ENCODE peak calls at places on chromosomes 6 and 20, in nine cellular contexts. S is fibroblast of lung, Y is mammary epithelial cell, J is OCI-LY7, V is neural progenitor cell, N is HCT116, Z is GM23338, W is IMR-90, K is HepG2. H is an unnamed sample.

GRCh38 chr20:34200020-34200419 is 41.2 kb upstream of the ASIP start:
- DNase-seq in N (no peak), Z (no peak), V (no peak), S (no peak), Y (no peak), J (no peak), W (no peak), K (no peak), H (no peak)

GRCh38 chr6:151808331-151809241 is 1.1 kb downstream of the ESR1 start:
- DNase-seq in N (no peak), V (peak), W (no peak), Z (peak), Y (peak), S (no peak), K (no peak), J (no peak), H (peak)

GRCh38 chr6:115058414-115059211 is 715.8 kb upstream of the HS3ST5 start:
- DNase-seq in Z (no peak), V (no peak), S (no peak), J (no peak), K (no peak), Y (no peak), N (no peak), W (no peak), H (peak)

GRCh38 chr6:37222125-37222967 is 35.2 kb upstream of the TBC1D22B start:
- DNase-seq in K (peak), J (peak), N (peak), W (peak), V (peak), S (peak), Y (peak), Z (peak), H (peak)

GRCh38 chr20:49346682-49347081 is 68.8 kb upstream of the ZNFX1 start:
- DNase-seq in N (no peak), J (no peak), W (no peak), Y (no peak), K (no peak), S (no peak), Z (peak), V (no peak), H (no peak)

GRCh38 chr6:31575335-31575901 is at the start of gene TNF:
- DNase-seq in Y (peak), S (no peak), J (peak), V (no peak), K (no peak), W (no peak), Z (no peak), N (no peak), H (no peak)

GRCh38 chr20:7275628-7276237 is 508.2 kb downstream of the BMP2 start:
- DNase-seq in Z (no peak), K (no peak), W (no peak), V (no peak), J (no peak), Y (no peak), N (no peak), S (no peak), H (no peak)

GRCh38 chr6:72080260-72080941 is 194.1 kb downstream of the RIMS1 start:
- DNase-seq in W (no peak), J (no peak), Y (no peak), Z (peak), K (no peak), S (no peak), N (no peak), V (no peak), H (no peak)

GRCh38 chr6:28953039-28953872 is 29.5 kb upstream of the TRIM27 start:
- DNase-seq in W (peak), Y (peak), Z (peak), K (peak), N (peak), V (peak), J (peak), S (peak), H (peak)

GRCh38 chr6:34535199-34535598 is 20.9 kb downstream of the SPDEF start:
- DNase-seq in Z (no peak), S (no peak), N (no peak), J (no peak), W (no peak), K (no peak), V (no peak), Y (no peak), H (no peak)

GRCh38 chr20:60036346-60037119 is 78.3 kb downstream of the CDH26 start:
- DNase-seq in V (no peak), N (no peak), K (no peak), W (no peak), S (no peak), Y (no peak), J (no peak), Z (no peak), H (no peak)

GRCh38 chr6:43911354-43911624 is 141.3 kb downstream of the VEGFA start:
- DNase-seq in Y (no peak), K (no peak), J (no peak), Z (no peak), N (no peak), S (no peak), W (peak), V (no peak), H (no peak)

GRCh38 chr6:140744648-140745320 is 1370.3 kb upstream of the CITED2 start:
- DNase-seq in Y (peak), V (no peak), J (no peak), K (no peak), Z (no peak), S (peak), W (peak), N (no peak), H (peak)

DNA sequence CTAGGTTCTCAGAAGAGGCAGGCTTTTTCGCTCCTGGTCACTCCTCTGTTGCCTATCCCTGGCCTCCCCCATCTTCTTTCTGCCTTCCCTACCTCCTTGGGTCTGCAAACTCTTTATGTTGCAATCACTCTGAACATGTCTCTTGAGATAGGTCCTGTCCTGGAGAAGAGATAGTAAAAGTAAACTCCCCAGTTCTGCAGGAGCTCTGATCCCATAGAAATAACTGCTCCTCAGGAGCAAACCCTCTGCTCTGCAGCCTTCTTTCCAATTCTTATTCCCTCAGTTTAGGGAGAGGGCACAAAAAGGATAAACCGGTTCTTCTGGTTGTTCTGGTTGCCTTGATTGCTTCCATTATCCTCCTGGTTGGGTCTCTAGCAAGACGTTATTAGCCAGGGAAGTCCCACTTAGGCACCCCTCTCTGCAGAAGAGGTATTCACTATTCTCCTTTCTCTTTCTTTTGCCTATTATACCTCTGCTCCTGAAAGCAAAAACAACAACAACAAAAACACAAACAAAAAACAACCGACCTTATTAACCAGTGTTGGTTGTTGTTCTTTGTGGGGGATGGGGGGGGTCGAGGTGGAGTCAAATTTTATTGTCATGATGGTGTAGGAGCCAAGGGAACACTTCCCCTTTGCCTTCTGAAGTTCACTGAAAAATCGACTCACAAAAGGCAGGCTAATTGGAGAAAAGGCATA is 973 bp downstream of the TRIM38 start:
- DNase-seq in S (no peak), N (no peak), Y (peak), K (no peak), W (peak), J (peak), V (no peak), Z (peak), H (no peak)
- H3K4me2 ChIP-seq in S (peak), N (peak), Y (peak), K (peak), W (peak), J (peak), V (no peak), Z (peak), H (peak)

DNA sequence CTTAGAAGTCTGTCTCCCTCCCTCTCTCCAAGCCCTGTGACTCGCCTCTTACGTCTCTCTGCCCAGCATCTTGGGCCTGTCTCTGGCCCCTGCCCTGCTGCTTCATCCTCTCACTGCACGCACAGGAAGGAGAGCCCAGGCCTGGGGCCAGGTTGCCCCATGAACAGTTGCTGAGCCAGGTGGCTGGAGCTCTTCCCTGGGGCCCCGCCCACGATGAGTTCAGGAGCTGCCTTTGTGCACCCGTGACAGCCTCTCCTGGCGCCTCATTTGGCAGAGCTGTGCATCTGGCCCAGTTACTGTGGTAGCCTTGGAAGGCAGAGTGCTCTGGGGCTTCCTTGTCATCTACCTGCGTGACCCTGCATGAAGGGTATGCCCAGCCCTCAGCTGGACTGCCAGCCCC is 44.5 kb downstream of the SLC52A3 start:
- DNase-seq in V (no peak), N (no peak), Z (peak), W (no peak), J (no peak), K (no peak), S (no peak), Y (peak), H (no peak)
- H2AFZ ChIP-seq in V (no peak), N (no peak), Z (no peak), W (no peak), J (no peak), K (no peak), S (no peak), Y (no peak), H (no peak)

GRCh38 chr6:32851025-32851424 is 2.5 kb downstream of the TAP1 start:
- DNase-seq in K (no peak), Y (no peak), S (no peak), V (no peak), W (no peak), N (no peak), J (no peak), Z (no peak), H (no peak)
- H3K4me2 ChIP-seq in K (no peak), Y (no peak), S (no peak), V (no peak), W (no peak), N (no peak), J (peak), Z (no peak), H (no peak)

GRCh38 chr20:20658871-20659415 is 53.5 kb downstream of the RALGAPA2 start:
- DNase-seq in Z (no peak), K (no peak), J (no peak), S (no peak), Y (no peak), V (no peak), N (no peak), W (no peak), H (no peak)
- H2AFZ ChIP-seq in Z (no peak), K (no peak), J (no peak), S (no peak), Y (no peak), V (no peak), N (no peak), W (no peak), H (no peak)

GRCh38 chr6:88174906-88175305 is 8.8 kb upstream of the CNR1 start:
- DNase-seq in W (no peak), Z (no peak), S (no peak), K (no peak), N (no peak), V (no peak), J (peak), Y (no peak), H (no peak)
- H3K4me2 ChIP-seq in W (no peak), Z (no peak), S (no peak), K (no peak), N (no peak), V (no peak), J (peak), Y (no peak), H (no peak)

DNA sequence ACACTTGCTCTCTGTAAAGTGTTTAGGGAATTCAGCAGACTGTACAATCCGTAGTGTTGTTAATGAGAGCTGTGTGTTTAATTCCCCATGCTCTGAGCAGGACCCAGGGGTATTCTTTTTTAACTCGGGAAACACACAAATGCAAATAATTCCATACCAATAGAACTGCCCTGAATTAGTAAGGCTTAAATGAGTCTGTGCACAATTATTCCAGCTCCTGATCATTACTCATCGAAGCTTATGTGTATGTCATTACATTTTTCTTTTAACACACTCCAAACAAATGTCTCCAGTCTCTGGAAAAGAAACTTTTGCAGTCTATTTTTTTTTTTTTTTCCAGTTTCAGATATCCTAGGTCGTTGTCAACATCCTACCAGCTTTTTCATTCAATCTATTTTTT is 338.7 kb upstream of the ARID1B start:
- DNase-seq in J (no peak), W (no peak), V (no peak), Y (no peak), N (no peak), K (no peak), Z (no peak), S (peak), H (no peak)
- H2AFZ ChIP-seq in J (no peak), W (no peak), V (no peak), Y (no peak), N (no peak), K (no peak), Z (peak), S (no peak), H (no peak)

H was measured in MM.1S.